ENCODE peak calls at places on chromosomes 1 and 21, in four cellular contexts. R, V, Z and E are unnamed samples.
A peak's percentile ranks its signal among the peaks of the same experiment; 100 is the strongest.

GRCh38 chr1:157966034-157966671 is 27.3 kb upstream of the KIRREL1 start:
- DNase-seq in V (no peak), R (peak; percentile 64), Z (no peak), E (peak; percentile 74)

GRCh38 chr21:44813149-44813548 is 4.7 kb downstream of the SUMO3 start:
- DNase-seq in V (no peak), Z (no peak), R (no peak), E (no peak)

GRCh38 chr1:11882814-11883538 is 24.2 kb upstream of the NPPB start:
- DNase-seq in V (peak; percentile 88), Z (no peak), R (no peak), E (no peak)

GRCh38 chr1:48105167-48105566 is 108.0 kb upstream of the TRABD2B start:
- DNase-seq in Z (no peak), V (no peak), R (no peak), E (no peak)

GRCh38 chr1:174326278-174326677 is 121.5 kb upstream of the GPR52 start:
- DNase-seq in R (no peak), Z (no peak), V (no peak), E (no peak)

GRCh38 chr1:99886841-99887240 is 36.7 kb downstream of the AGL start:
- DNase-seq in V (no peak), Z (no peak), R (no peak), E (no peak)

GRCh38 chr1:115765091-115765490 is 3.4 kb downstream of the CASQ2 start:
- DNase-seq in V (no peak), Z (no peak), R (no peak), E (no peak)

GRCh38 chr1:216247937-216248336 is 175.3 kb downstream of the USH2A start:
- DNase-seq in R (no peak), Z (no peak), V (no peak), E (no peak)

GRCh38 chr1:19758227-19758830 is 41.4 kb downstream of the TMCO4 start:
- DNase-seq in Z (no peak), V (no peak), R (no peak), E (no peak)

GRCh38 chr21:42174173-42174572 is 44.8 kb upstream of the ABCG1 start:
- DNase-seq in V (peak; percentile 19), R (no peak), Z (no peak), E (no peak)

GRCh38 chr1:225772323-225772768 is 5.3 kb upstream of the SRP9 start:
- DNase-seq in Z (peak; percentile 66), V (peak; percentile 93), R (peak; percentile 87), E (peak; percentile 92)

GRCh38 chr1:21613072-21613867 is 55.9 kb downstream of the RAP1GAP start:
- DNase-seq in V (no peak), Z (no peak), R (no peak), E (no peak)

GRCh38 chr1:109927908-109928307 is 17.3 kb downstream of the CSF1 start:
- DNase-seq in V (peak; percentile 70), R (no peak), Z (peak; percentile 66), E (peak; percentile 94)

GRCh38 chr1:236141447-236142357 is 637 bp upstream of the GPR137B start:
- DNase-seq in Z (no peak), V (peak; percentile 51), R (peak; percentile 55), E (no peak)

GRCh38 chr1:155049651-155050559 is 1.2 kb upstream of the ADAM15 start:
- DNase-seq in Z (no peak), V (no peak), R (no peak), E (no peak)

GRCh38 chr1:18155881-18156385 is 48.3 kb downstream of the IGSF21 start:
- DNase-seq in V (no peak), Z (no peak), R (no peak), E (no peak)

GRCh38 chr1:172903581-172904220 is 147.0 kb downstream of the TNFSF18 start:
- DNase-seq in V (no peak), R (no peak), Z (no peak), E (no peak)

GRCh38 chr1:9826616-9827015 is 2.9 kb upstream of the CLSTN1 start:
- DNase-seq in R (no peak), V (no peak), Z (no peak), E (peak; percentile 20)

GRCh38 chr1:12356004-12356890 is 126.4 kb downstream of the VPS13D start:
- DNase-seq in Z (no peak), V (no peak), R (peak; percentile 50), E (no peak)

GRCh38 chr1:29327223-29327935 is 91.1 kb downstream of the PTPRU start:
- DNase-seq in V (no peak), R (no peak), Z (no peak), E (peak; percentile 46)

GRCh38 chr1:92485374-92486250 is 1.1 kb downstream of the GFI1 start:
- DNase-seq in Z (no peak), V (peak; percentile 69), R (no peak), E (no peak)

GRCh38 chr1:170175032-170175431 is 29.3 kb downstream of the NTMT2 start:
- DNase-seq in Z (no peak), R (no peak), V (no peak), E (no peak)

GRCh38 chr1:112906155-112906698 is 49.8 kb downstream of the SLC16A1 start:
- DNase-seq in R (no peak), V (no peak), Z (no peak), E (no peak)

GRCh38 chr1:245116781-245117180 is 38.0 kb upstream of the KIF26B start:
- DNase-seq in Z (no peak), R (no peak), V (no peak), E (no peak)

GRCh38 chr1:235648954-235649721 is 446 bp downstream of the GNG4 start:
- DNase-seq in R (no peak), V (peak; percentile 56), Z (no peak), E (peak; percentile 64)

GRCh38 chr1:33562563-33562962 is 90.1 kb downstream of the ZSCAN20 start:
- DNase-seq in V (no peak), R (no peak), Z (no peak), E (no peak)

GRCh38 chr1:212635141-212635601 is 26.6 kb downstream of the ATF3 start:
- DNase-seq in R (no peak), Z (no peak), V (no peak), E (no peak)

GRCh38 chr1:212637902-212638301 is 29.3 kb downstream of the ATF3 start:
- DNase-seq in V (no peak), R (no peak), Z (no peak), E (no peak)

GRCh38 chr1:212641956-212642355 is 33.4 kb downstream of the ATF3 start:
- DNase-seq in R (no peak), Z (no peak), V (no peak), E (no peak)

GRCh38 chr1:212640223-212640885 is 31.8 kb downstream of the ATF3 start:
- DNase-seq in R (no peak), Z (no peak), V (no peak), E (no peak)

DNA sequence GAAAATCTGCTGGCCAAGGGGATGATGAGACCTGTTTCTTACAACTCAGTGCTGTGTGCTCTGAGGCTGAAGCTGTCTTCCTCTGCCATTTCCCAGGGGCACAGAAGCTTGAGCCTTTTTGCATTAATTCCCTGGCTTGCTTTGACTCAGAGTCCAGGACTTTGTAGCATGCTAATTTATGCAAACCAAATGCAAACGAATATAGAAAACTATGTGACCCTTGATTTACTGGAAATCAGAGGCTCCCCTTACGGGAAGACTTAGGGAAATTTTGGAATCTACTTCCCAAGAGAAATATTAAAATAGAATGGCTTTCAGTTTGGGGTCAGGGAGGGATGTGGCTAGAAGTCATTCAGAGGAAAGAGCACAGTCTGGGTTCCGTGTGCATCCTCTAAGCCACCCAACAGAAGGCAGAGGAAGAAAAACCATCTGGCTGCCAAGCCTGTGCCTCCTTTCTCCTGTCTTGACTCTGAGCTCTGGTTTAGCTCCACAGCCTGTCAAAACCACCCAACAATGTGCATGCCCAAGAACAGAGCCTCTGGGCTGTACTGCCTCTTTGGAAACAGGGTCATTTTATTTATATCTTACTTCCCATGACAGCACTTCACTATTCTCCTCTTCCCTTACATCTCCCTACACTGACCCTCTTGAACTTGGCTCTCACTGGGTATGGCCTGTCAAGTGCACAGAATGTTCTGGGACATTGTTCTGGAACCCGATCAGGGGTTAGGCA is 30.0 kb downstream of the ATF3 start:
- DNase-seq in V (no peak), Z (no peak), R (no peak), E (peak; percentile 84)
- H3K4me3 ChIP-seq in V (no peak overlapping the region), Z (no peak overlapping the region), R (no peak overlapping the region), E (no peak overlapping the region)

DNA sequence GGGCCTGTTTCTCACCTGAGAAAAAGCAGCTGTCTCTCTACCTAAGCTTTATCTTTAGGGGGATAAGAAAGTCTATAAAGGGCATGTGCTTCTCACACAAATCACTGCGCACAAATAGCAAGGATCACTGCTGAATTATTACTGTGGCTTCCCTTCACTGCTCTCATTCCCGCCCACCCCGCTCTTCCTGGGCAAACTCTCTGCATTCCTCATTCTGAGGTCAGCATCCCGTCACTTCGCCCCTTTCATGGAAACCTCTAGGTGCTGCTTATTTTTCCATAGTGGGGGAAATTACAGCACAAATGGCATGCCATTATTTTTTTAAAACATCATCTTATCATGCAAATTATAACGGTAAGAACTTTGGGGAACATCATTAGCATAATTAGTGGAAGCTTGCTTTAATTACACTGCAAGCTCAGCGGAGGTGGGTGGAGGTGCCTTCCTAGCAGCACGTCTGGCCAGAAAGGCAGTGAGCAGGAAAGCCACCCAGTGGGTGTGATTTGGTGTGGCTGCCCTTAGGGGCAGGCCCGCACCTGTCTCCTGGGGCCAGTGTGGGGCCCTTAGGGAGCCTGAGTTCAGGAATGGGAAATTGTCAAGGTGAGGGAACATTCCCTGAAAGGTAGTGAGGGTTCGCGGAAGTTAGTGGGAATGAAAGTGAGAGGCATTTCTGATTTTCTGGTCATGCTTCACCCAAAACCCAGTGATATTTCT is 105.9 kb downstream of the LAMC2 start:
- DNase-seq in V (no peak), Z (no peak), R (no peak), E (no peak)
- TF ChIP-seq EP300 in V (no peak), Z (no peak), R (no peak), E (no peak)

GRCh38 chr1:169110691-169111447 is 4.4 kb downstream of the ATP1B1 start:
- DNase-seq in R (no peak), Z (no peak), V (no peak), E (peak; percentile 75)
- H3K4me3 ChIP-seq in R (peak overlapping the region; percentile 92), Z (no peak overlapping the region), V (peak overlapping the region; percentile 83), E (peak overlapping the region; percentile 99)

GRCh38 chr1:66250483-66250882 is 283.5 kb upstream of the SGIP1 start:
- DNase-seq in R (no peak), V (no peak), Z (no peak), E (no peak)
- TF ChIP-seq EP300 in R (no peak), V (peak; percentile 28), Z (no peak), E (peak; percentile 76)

DNA sequence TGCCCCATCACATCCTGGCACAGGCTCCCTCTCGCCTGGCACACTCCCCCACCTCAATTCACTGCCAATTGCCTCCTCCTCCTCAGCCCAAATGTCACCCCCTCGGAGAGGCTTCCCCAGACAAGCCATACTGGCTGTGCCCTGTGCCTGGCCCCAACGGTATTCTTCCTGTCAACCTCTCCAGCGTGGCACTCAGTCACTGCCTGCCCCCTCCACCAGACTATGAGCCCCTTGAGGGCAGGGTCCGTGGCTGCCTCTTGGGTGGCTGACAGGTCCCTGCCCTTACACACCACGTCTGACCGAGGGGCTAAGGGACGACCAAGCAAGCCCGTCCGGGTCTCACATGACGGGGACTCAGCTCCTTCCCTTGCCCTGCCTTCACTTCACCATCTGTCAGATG is 74.9 kb downstream of the MRPL37 start:
- DNase-seq in V (no peak), Z (no peak), R (no peak), E (no peak)
- H3K4me3 ChIP-seq in V (no peak overlapping the region), Z (no peak overlapping the region), R (no peak overlapping the region), E (no peak overlapping the region)

DNA sequence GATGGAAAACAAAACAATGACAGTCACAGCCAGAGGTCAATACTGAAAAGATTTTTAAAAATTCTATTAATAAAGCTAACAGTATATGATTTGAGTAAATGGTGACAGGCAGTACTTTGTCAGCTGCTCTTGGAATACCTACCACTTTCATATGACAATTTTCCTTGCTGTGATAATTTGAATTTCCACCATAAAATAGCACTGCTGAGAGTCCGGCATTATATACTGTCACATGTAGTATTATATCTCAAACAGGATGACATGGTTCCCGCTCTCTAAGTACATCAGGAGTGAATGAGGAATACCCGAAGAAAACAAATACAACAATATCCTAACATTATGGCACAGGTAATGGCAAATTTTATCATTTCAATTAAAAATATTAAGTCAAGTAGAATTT is 146.8 kb upstream of the TMPRSS15 start:
- DNase-seq in V (no peak), R (no peak), Z (no peak), E (no peak)
- TF ChIP-seq EP300 in V (no peak), R (no peak), Z (no peak), E (no peak)